ENCODE peak calls at places on chromosomes 6 and 20, in eight cellular contexts. W is NCI-H524, P is ecto neural progenitor cell, N is fibroblast of lung, X is NCI-H2171, Y is cardiac septum, H is progenitor cell of endocrine pancreas, C is KBM-7. Z is an unnamed sample.

GRCh38 chr20:10313701-10314100 is 95.1 kb downstream of the SNAP25 start:
- DNase-seq in W (peak), P (peak), N (no peak), X (no peak), Y (no peak), H (no peak), C (no peak), Z (no peak)

GRCh38 chr6:16540804-16541752 is 220.2 kb downstream of the ATXN1 start:
- DNase-seq in W (no peak), P (no peak), N (peak), X (no peak), Y (no peak), H (no peak), C (no peak), Z (no peak)

GRCh38 chr20:58719258-58719657 is 26.7 kb downstream of the NPEPL1 start:
- DNase-seq in W (no peak), P (peak), N (no peak), X (no peak), Y (no peak), H (no peak), C (no peak), Z (no peak)

GRCh38 chr6:165872311-165872710 is 209.3 kb upstream of the PDE10A start:
- DNase-seq in W (no peak), P (no peak), N (no peak), X (no peak), Y (no peak), H (no peak), C (no peak), Z (no peak)

GRCh38 chr20:31497838-31498540 is 16.3 kb upstream of the HM13 start:
- DNase-seq in W (no peak), P (no peak), N (peak), X (no peak), Y (peak), H (no peak), C (no peak), Z (no peak)

GRCh38 chr6:84908304-84908904 is 144.0 kb upstream of the TBX18 start:
- DNase-seq in W (no peak), P (no peak), N (no peak), X (no peak), Y (no peak), H (no peak), C (no peak), Z (no peak)

GRCh38 chr20:22719250-22719649 is 134.9 kb upstream of the FOXA2 start:
- DNase-seq in W (no peak), P (no peak), N (no peak), X (no peak), Y (no peak), H (no peak), C (no peak), Z (no peak)

GRCh38 chr6:2831392-2831791 is 10.3 kb downstream of the SERPINB1 start:
- DNase-seq in W (peak), P (no peak), N (no peak), X (no peak), Y (no peak), H (no peak), C (no peak), Z (no peak)

GRCh38 chr6:111573118-111573883 is 32.4 kb downstream of the TRAF3IP2 start:
- DNase-seq in W (peak), P (no peak), N (peak), X (peak), Y (no peak), H (no peak), C (peak), Z (no peak)

Z was measured in NCI-H1694 treated with DMSO at 0.1 percent for 48 hours.